ENCODE peak calls at places on chromosomes 5 and 9, in four cellular contexts. P, W, R and Y are unnamed samples.

GRCh38 chr5:76794871-76795270 is 24.0 kb upstream of the F2RL1 start:
- ATAC-seq in W (no peak), P (no peak), R (no peak), Y (no peak)

GRCh38 chr9:92535940-92536850 is at the start of gene ECM2:
- ATAC-seq in P (peak), W (no peak), R (peak), Y (peak)

GRCh38 chr9:118423021-118423420 is 718.8 kb downstream of the TLR4 start:
- ATAC-seq in P (no peak), W (peak), R (no peak), Y (no peak)

GRCh38 chr5:124605516-124605915 is 140.9 kb downstream of the ZNF608 start:
- ATAC-seq in R (peak), P (peak), W (no peak), Y (peak)

GRCh38 chr5:139185589-139185988 is 12.6 kb downstream of the SIL1 start:
- ATAC-seq in W (no peak), R (no peak), P (peak), Y (no peak)

GRCh38 chr5:34580983-34581382 is 75.1 kb upstream of the RAI14 start:
- ATAC-seq in W (no peak), P (no peak), R (no peak), Y (no peak)

GRCh38 chr9:94740191-94740874 is 13.8 kb downstream of the AOPEP start:
- ATAC-seq in P (no peak), R (peak), W (no peak), Y (no peak)

GRCh38 chr5:172007153-172007794 is 836 bp upstream of the FBXW11 start:
- ATAC-seq in P (no peak), W (peak), R (no peak), Y (peak)